ENCODE peak calls at places on chromosomes 2 and 18, in ten cellular contexts. G, Z, I, J, B, T, Y, E, U and S are unnamed samples.

GRCh38 chr2:128272586-128273468 is 45.8 kb downstream of the HS6ST1 start:
- DNase-seq in U (no peak), T (no peak), E (peak; percentile 25), G (no peak), Z (no peak), B (no peak), I (no peak), Y (no peak), J (no peak), S (no peak)

GRCh38 chr2:4995466-4995865 is 696.7 kb upstream of the SOX11 start:
- DNase-seq in Y (peak; percentile 2), Z (no peak), T (no peak), J (no peak), I (no peak), G (no peak), U (no peak), E (no peak), B (no peak), S (peak; percentile 44)

GRCh38 chr18:70288171-70288850 is 534 bp upstream of the SOCS6 start:
- DNase-seq in T (no peak), E (peak; percentile 78), I (peak; percentile 37), U (no peak), B (peak; percentile 38), G (peak; percentile 80), Y (no peak), Z (no peak), J (no peak), S (no peak)

GRCh38 chr2:74917702-74918619 is 40.5 kb upstream of the POLE4 start:
- DNase-seq in U (peak; percentile 82), E (no peak), I (peak; percentile 60), Y (no peak), B (no peak), G (peak; percentile 41), Z (no peak), T (peak; percentile 36), J (no peak), S (no peak)

GRCh38 chr18:7273301-7273911 is 42.5 kb downstream of the LRRC30 start:
- DNase-seq in T (no peak), U (no peak), Y (no peak), I (peak; percentile 93), Z (peak; percentile 73), J (no peak), E (peak; percentile 90), G (peak; percentile 84), B (no peak), S (no peak)

GRCh38 chr18:34661464-34662087 is 48.5 kb upstream of the DTNA start:
- DNase-seq in B (no peak), E (no peak), T (no peak), J (no peak), I (peak; percentile 60), G (peak; percentile 71), Y (peak; percentile 30), Z (no peak), U (peak; percentile 7), S (peak; percentile 78)

GRCh38 chr2:127561371-127561770 is 25.9 kb downstream of the MYO7B start:
- DNase-seq in T (no peak), Y (no peak), E (no peak), U (no peak), J (no peak), Z (peak; percentile 12), I (no peak), G (no peak), B (no peak), S (no peak)

GRCh38 chr2:75574106-75574505 is 13.4 kb upstream of the EVA1A start:
- DNase-seq in Z (no peak), J (no peak), B (no peak), G (no peak), T (no peak), Y (no peak), E (no peak), U (no peak), I (no peak), S (no peak)

GRCh38 chr2:239991689-239992314 is 33.3 kb downstream of the NDUFA10 start:
- DNase-seq in B (no peak), Z (peak; percentile 45), U (peak; percentile 29), E (no peak), J (no peak), G (peak; percentile 74), I (peak; percentile 79), Y (peak; percentile 62), T (no peak), S (peak; percentile 85)

GRCh38 chr2:49241506-49241905 is 87.2 kb upstream of the FSHR start:
- DNase-seq in J (no peak), Z (no peak), Y (no peak), G (peak; percentile 14), U (no peak), B (no peak), I (no peak), T (no peak), E (no peak), S (no peak)

GRCh38 chr18:30582078-30582477 is 460.5 kb downstream of the DSC3 start:
- DNase-seq in Z (no peak), Y (no peak), B (no peak), U (no peak), E (no peak), T (no peak), I (no peak), G (no peak), J (no peak), S (no peak)

GRCh38 chr2:218832520-218832919 is 917 bp upstream of the PRKAG3 start:
- DNase-seq in U (no peak), E (peak; percentile 86), B (no peak), Z (no peak), I (peak; percentile 16), G (peak; percentile 77), J (no peak), T (no peak), Y (no peak), S (no peak)

GRCh38 chr2:191318729-191319078 is 73.5 kb downstream of the MYO1B start:
- DNase-seq in T (no peak), Y (no peak), B (no peak), G (peak; percentile 33), J (peak; percentile 30), E (no peak), I (peak; percentile 67), U (no peak), Z (no peak), S (no peak)

GRCh38 chr18:45566025-45566740 is 49.1 kb upstream of the SLC14A2 start:
- DNase-seq in B (no peak), Z (peak; percentile 51), G (peak; percentile 90), I (peak; percentile 73), E (peak; percentile 86), Y (no peak), U (peak; percentile 41), T (peak; percentile 95), J (no peak), S (no peak)

GRCh38 chr2:25894135-25894830 is 16.0 kb upstream of the ASXL2 start:
- DNase-seq in Y (no peak), J (peak; percentile 35), U (no peak), T (no peak), Z (no peak), G (peak; percentile 54), E (peak; percentile 74), I (peak; percentile 77), B (no peak), S (no peak)

GRCh38 chr2:132426033-132426432 is 9.4 kb downstream of the GPR39 start:
- DNase-seq in I (no peak), J (no peak), Z (no peak), G (no peak), B (no peak), U (no peak), T (no peak), E (no peak), Y (no peak), S (no peak)

GRCh38 chr2:100470898-100471514 is 724 bp downstream of the NMS start:
- DNase-seq in U (no peak), I (peak; percentile 21), T (no peak), Z (no peak), J (no peak), B (peak; percentile 78), G (peak; percentile 35), Y (no peak), E (peak; percentile 44), S (peak; percentile 10)

GRCh38 chr2:197057946-197058345 is 131.4 kb upstream of the PGAP1 start:
- DNase-seq in U (no peak), I (no peak), T (no peak), Z (no peak), B (no peak), G (no peak), J (no peak), Y (no peak), E (no peak), S (no peak)

GRCh38 chr2:188813315-188813714 is 160.9 kb upstream of the COL3A1 start:
- DNase-seq in U (no peak), J (no peak), E (no peak), Y (no peak), I (peak; percentile 29), G (peak; percentile 25), T (no peak), B (no peak), Z (no peak), S (no peak)

GRCh38 chr2:128455710-128456050 is 137.0 kb upstream of the HS6ST1 start:
- DNase-seq in I (no peak), T (no peak), E (no peak), J (no peak), U (no peak), Y (no peak), G (no peak), Z (peak; percentile 38), B (no peak), S (no peak)

GRCh38 chr2:8685697-8686358 is 4.0 kb downstream of the ID2 start:
- DNase-seq in G (peak; percentile 89), J (peak; percentile 38), T (no peak), U (no peak), Z (peak; percentile 71), E (peak; percentile 92), B (peak; percentile 93), Y (peak; percentile 84), I (peak; percentile 47), S (peak; percentile 83)

GRCh38 chr18:74289137-74289536 is 2.6 kb downstream of the CYB5A start:
- DNase-seq in U (no peak), J (no peak), Y (no peak), Z (no peak), G (peak; percentile 45), T (no peak), I (peak; percentile 53), E (no peak), B (no peak), S (no peak)

GRCh38 chr18:55779461-55779710 is 191.4 kb upstream of the TCF4 start:
- DNase-seq in I (peak; percentile 26), E (no peak), G (peak; percentile 57), Y (no peak), J (no peak), U (no peak), T (no peak), B (no peak), Z (no peak), S (no peak)

GRCh38 chr2:219912530-219912929 is 285.1 kb downstream of the SLC4A3 start:
- DNase-seq in G (peak; percentile 77), U (peak; percentile 23), B (no peak), T (no peak), Y (no peak), E (no peak), Z (no peak), I (peak; percentile 5), J (no peak), S (no peak)

GRCh38 chr2:165238295-165238694 is 919 bp upstream of the SCN2A start:
- DNase-seq in B (peak; percentile 18), U (no peak), Y (peak; percentile 23), G (peak; percentile 7), T (no peak), Z (no peak), I (peak; percentile 35), J (no peak), E (no peak), S (peak; percentile 58)

GRCh38 chr2:213834331-213834730 is 550.1 kb downstream of the SPAG16 start:
- DNase-seq in G (peak; percentile 48), T (peak; percentile 8), Z (no peak), J (no peak), B (no peak), E (no peak), Y (no peak), U (peak; percentile 56), I (peak; percentile 36), S (no peak)

GRCh38 chr2:43218550-43219382 is 7.6 kb downstream of the ZFP36L2 start:
- DNase-seq in B (no peak), J (no peak), T (no peak), G (peak; percentile 34), I (peak; percentile 18), U (no peak), E (peak; percentile 83), Y (peak; percentile 90), Z (peak; percentile 82), S (peak; percentile 84)

GRCh38 chr2:221741496-221742211 is 169.6 kb upstream of the EPHA4 start:
- DNase-seq in T (no peak), U (no peak), B (no peak), I (no peak), J (no peak), E (no peak), G (no peak), Z (no peak), Y (no peak), S (no peak)